ENCODE peak calls at places on chromosome 18, in four cellular contexts. S is stomach, M is K562, D is spleen. V is an unnamed sample.

GRCh38 chr18:5144629-5145028 is 52.4 kb downstream of the AKAIN1 start:
- DNase-seq in S (no peak), M (no peak), D (no peak), V (no peak)

GRCh38 chr18:55920063-55920462 is 332.1 kb upstream of the TCF4 start:
- DNase-seq in S (no peak), M (no peak), D (no peak), V (no peak)

GRCh38 chr18:59512025-59512710 is 153.1 kb upstream of the LMAN1 start:
- DNase-seq in S (no peak), M (no peak), D (no peak), V (no peak)

GRCh38 chr18:21741511-21742322 is 1.1 kb downstream of the MIB1 start:
- DNase-seq in S (peak; percentile 40), M (peak; percentile 19), D (no peak), V (peak; percentile 40)

GRCh38 chr18:48868468-48869466 is 82.0 kb downstream of the SMAD7 start:
- DNase-seq in S (peak; percentile 37), M (no peak), D (peak; percentile 88), V (peak; percentile 19)

GRCh38 chr18:10041180-10041579 is 127.4 kb downstream of the VAPA start:
- DNase-seq in S (no peak), M (no peak), D (no peak), V (peak; percentile 55)

GRCh38 chr18:3485153-3486149 is 35.5 kb downstream of the TGIF1 start:
- DNase-seq in S (no peak), M (no peak), D (no peak), V (no peak)

GRCh38 chr18:48761582-48761981 is 189.2 kb downstream of the SMAD7 start:
- DNase-seq in S (no peak), M (no peak), D (no peak), V (peak; percentile 75)

GRCh38 chr18:73520229-73520628 is 627.4 kb downstream of the FBXO15 start:
- DNase-seq in S (no peak), M (no peak), D (no peak), V (no peak)

GRCh38 chr18:2104620-2105462 is 466.5 kb downstream of the METTL4 start:
- DNase-seq in S (peak; percentile 64), M (peak; percentile 86), D (peak; percentile 80), V (peak; percentile 42)

GRCh38 chr18:79393626-79394401 is 1.9 kb upstream of the NFATC1 start:
- DNase-seq in S (peak; percentile 83), M (peak; percentile 70), D (peak; percentile 89), V (peak; percentile 83)
- TF ChIP-seq POLR2A in S (no peak), M (peak; percentile 37), D (no peak), V (no peak)

DNA sequence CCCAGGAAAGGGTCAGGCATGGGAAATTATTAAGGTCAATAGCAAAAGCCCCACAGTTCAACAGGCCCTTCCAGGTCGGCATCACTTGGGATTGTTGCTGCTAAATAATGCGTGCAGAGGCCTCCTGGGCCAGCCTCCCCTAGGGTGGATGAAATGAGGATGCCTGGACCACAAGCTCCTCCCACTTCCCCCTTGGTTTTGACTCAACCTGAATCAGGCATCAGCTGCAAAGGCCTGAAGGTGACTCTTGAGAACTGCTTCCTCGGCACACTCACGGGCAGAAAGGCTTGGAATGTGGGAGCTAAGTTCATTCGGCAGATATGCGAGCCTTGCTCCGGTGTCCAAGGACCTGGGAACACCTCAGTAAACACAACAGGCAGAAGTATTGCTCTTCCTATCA is 69.3 kb downstream of the MBP start:
- DNase-seq in S (peak; percentile 45), M (no peak), D (peak; percentile 90), V (peak; percentile 69)
- H3K4me1 ChIP-seq in S (peaks cover 82% of the 10 kb centered on the region), M (no peaks in the 10 kb centered on the region), D (peaks cover 89% of the 10 kb centered on the region), V (peaks cover 13% of the 10 kb centered on the region)

DNA sequence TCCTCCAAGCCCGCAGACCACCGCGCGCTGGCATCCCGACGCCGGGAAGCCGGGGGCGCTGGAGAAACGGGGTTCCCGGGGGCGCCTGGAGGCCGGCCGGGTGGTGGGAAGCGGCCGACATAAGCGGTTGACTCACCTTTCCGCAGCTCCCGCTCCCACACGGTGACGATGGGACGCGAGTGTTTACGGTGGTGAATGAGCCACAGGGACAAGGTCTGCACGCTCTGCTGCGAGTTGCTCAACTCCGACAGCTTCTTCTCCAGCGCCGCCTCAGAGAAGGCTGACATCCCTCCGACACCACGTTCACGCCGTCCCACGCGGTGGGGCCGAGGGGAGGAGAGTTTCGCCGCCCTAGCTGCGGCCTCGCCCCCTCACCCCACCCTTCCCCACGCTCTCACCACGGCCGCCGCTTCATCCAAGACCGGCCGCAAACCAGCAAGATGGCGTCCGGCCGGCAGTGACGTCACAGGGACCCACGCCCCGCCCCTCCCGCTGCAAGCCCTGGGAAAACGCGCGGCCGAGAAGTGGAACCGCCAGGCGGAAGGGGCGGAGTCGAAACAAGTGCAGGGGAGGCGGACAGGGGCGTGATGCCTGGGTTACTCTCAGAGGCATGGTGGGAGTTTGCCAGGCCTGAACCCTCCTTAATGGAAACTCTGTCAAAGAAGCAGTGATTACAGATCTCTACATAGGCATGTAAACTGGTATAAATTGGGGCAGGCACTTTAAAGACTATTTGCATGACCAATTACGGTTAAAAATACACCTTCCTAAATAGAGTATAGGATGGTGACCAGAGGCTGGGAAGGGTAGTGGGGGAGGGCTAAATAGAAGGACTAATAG is at the start of gene RPRD1A:
- DNase-seq in S (peak; percentile 99), M (peak; percentile 99), D (peak; percentile 100), V (peak; percentile 99)
- TF ChIP-seq POLR2AphosphoS5 in S (peak; percentile 92), M (peak; percentile 61), D (peak; percentile 95), V (peak; percentile 79)

DNA sequence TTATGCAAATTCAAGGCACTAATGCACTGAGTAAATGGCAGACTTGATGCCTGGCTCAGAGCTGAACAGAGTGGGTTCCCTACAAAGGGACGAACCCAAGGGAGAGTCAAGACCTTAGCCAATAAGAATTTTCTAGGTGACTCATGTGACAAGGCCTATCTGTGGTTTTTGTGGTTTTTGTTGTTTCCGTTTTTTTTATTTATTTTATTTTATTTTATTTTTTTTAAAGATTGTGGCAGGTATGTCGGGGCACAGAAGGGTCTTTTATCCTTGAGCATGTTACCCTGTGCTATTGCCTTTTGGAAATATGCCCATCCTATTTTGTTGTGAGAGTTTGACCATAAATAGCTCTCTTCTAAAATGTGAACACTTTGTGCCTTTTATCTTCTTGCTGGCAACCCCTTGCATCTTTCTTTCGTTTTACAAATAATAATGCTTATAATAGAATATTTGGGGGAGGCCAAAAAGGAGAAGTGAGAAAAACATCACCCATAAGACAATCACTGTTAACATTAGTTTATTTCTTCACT is 113.4 kb upstream of the AQP4 start:
- DNase-seq in S (no peak), M (no peak), D (no peak), V (no peak)
- TF ChIP-seq POLR2A in S (no peak), M (no peak), D (no peak), V (no peak)